ENCODE peak calls at places on chromosome 10, in five cellular contexts. One of them, this sample, is unnamed.
A peak's percentile ranks its signal among the peaks of the same experiment; 100 is the strongest.

GRCh38 chr10:95531994-95532399 is 29.2 kb downstream of the SORBS1 start:
- DNase-seq in endodermal cell: no peak
- DNase-seq in lower lobe of right lung: no peak
- DNase-seq in upper lobe of right lung: no peak
- DNase-seq in glutamatergic neuron: no peak
- DNase-seq in this sample: peak; percentile 50

GRCh38 chr10:88117227-88117626 is 253.8 kb downstream of the PTEN start:
- DNase-seq in endodermal cell: no peak
- DNase-seq in lower lobe of right lung: no peak
- DNase-seq in upper lobe of right lung: no peak
- DNase-seq in glutamatergic neuron: no peak
- DNase-seq in this sample: no peak

GRCh38 chr10:78905940-78906308 is 162.8 kb upstream of the ZMIZ1 start:
- DNase-seq in endodermal cell: peak; percentile 49
- DNase-seq in lower lobe of right lung: no peak
- DNase-seq in upper lobe of right lung: peak; percentile 45
- DNase-seq in glutamatergic neuron: no peak
- DNase-seq in this sample: no peak

GRCh38 chr10:94639902-94640301 is 43.6 kb upstream of the CYP2C18 start:
- DNase-seq in endodermal cell: no peak
- DNase-seq in lower lobe of right lung: no peak
- DNase-seq in upper lobe of right lung: no peak
- DNase-seq in glutamatergic neuron: no peak
- DNase-seq in this sample: no peak

GRCh38 chr10:131871673-131872005 is 29.2 kb upstream of the PPP2R2D start:
- DNase-seq in endodermal cell: no peak
- DNase-seq in lower lobe of right lung: no peak
- DNase-seq in upper lobe of right lung: no peak
- DNase-seq in glutamatergic neuron: no peak
- DNase-seq in this sample: no peak

GRCh38 chr10:8350250-8350967 is 295.9 kb downstream of the GATA3 start:
- DNase-seq in endodermal cell: no peak
- DNase-seq in lower lobe of right lung: no peak
- DNase-seq in upper lobe of right lung: no peak
- DNase-seq in glutamatergic neuron: no peak
- DNase-seq in this sample: no peak

GRCh38 chr10:10973310-10973709 is 44.4 kb upstream of the CELF2 start:
- DNase-seq in endodermal cell: no peak
- DNase-seq in lower lobe of right lung: no peak
- DNase-seq in upper lobe of right lung: no peak
- DNase-seq in glutamatergic neuron: no peak
- DNase-seq in this sample: no peak

GRCh38 chr10:122258136-122259074 is 12.7 kb upstream of the BTBD16 start:
- DNase-seq in endodermal cell: peak; percentile 60
- DNase-seq in lower lobe of right lung: no peak
- DNase-seq in upper lobe of right lung: no peak
- DNase-seq in glutamatergic neuron: no peak
- DNase-seq in this sample: no peak

GRCh38 chr10:79232864-79233263 is 114.4 kb upstream of the PPIF start:
- DNase-seq in endodermal cell: no peak
- DNase-seq in lower lobe of right lung: no peak
- DNase-seq in upper lobe of right lung: no peak
- DNase-seq in glutamatergic neuron: no peak
- DNase-seq in this sample: no peak

GRCh38 chr10:46198516-46198915 is 88.3 kb upstream of the ANTXRL start:
- DNase-seq in endodermal cell: no peak
- DNase-seq in lower lobe of right lung: no peak
- DNase-seq in upper lobe of right lung: no peak
- DNase-seq in glutamatergic neuron: no peak
- DNase-seq in this sample: no peak

DNA sequence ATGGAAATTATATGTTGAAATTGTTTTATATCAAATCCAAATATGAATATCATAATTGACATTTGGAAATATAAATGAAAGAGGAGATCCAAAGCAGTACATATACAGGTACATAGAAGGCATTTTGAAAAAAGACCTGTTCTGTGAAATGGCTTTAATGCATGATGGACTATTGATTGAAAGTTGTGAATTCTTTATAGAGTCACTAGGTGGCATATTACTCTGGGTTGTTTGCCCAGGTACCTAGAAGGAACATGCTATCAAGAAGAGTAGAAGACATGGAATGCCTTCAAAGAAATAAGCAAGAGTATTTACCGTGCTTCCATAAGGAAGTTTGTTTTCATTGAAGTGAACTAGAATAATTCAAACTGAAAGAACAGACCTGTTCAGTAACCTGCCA is 160.0 kb upstream of the ANK3 start:
- DNase-seq in endodermal cell: no peak
- DNase-seq in lower lobe of right lung: no peak
- DNase-seq in upper lobe of right lung: no peak
- DNase-seq in glutamatergic neuron: no peak
- DNase-seq in this sample: no peak
- TF ChIP-seq CTCF in endodermal cell: peak; percentile 68
- TF ChIP-seq CTCF in lower lobe of right lung: peak; percentile 20
- TF ChIP-seq CTCF in upper lobe of right lung: peak; percentile 28
- TF ChIP-seq CTCF in glutamatergic neuron: no peak
- TF ChIP-seq CTCF in this sample: no peak

GRCh38 chr10:17412323-17412722 is 42.1 kb downstream of the ST8SIA6 start:
- DNase-seq in endodermal cell: peak; percentile 77
- DNase-seq in lower lobe of right lung: no peak
- DNase-seq in upper lobe of right lung: no peak
- DNase-seq in glutamatergic neuron: no peak
- DNase-seq in this sample: peak; percentile 14
- TF ChIP-seq CTCF in endodermal cell: peak; percentile 65
- TF ChIP-seq CTCF in lower lobe of right lung: no peak
- TF ChIP-seq CTCF in upper lobe of right lung: no peak
- TF ChIP-seq CTCF in glutamatergic neuron: no peak
- TF ChIP-seq CTCF in this sample: no peak

GRCh38 chr10:61902448-61903183 is 1.1 kb downstream of the ARID5B start:
- DNase-seq in endodermal cell: peak; percentile 60
- DNase-seq in lower lobe of right lung: peak; percentile 47
- DNase-seq in upper lobe of right lung: no peak
- DNase-seq in glutamatergic neuron: no peak
- DNase-seq in this sample: peak; percentile 16
- TF ChIP-seq CTCF in endodermal cell: no peak
- TF ChIP-seq CTCF in lower lobe of right lung: no peak
- TF ChIP-seq CTCF in upper lobe of right lung: no peak
- TF ChIP-seq CTCF in glutamatergic neuron: no peak
- TF ChIP-seq CTCF in this sample: no peak

GRCh38 chr10:34281661-34282060 is 533.4 kb downstream of the PARD3 start:
- DNase-seq in endodermal cell: no peak
- DNase-seq in lower lobe of right lung: no peak
- DNase-seq in upper lobe of right lung: no peak
- DNase-seq in glutamatergic neuron: no peak
- DNase-seq in this sample: no peak

GRCh38 chr10:34275626-34276025 is 539.5 kb downstream of the PARD3 start:
- DNase-seq in endodermal cell: no peak
- DNase-seq in lower lobe of right lung: no peak
- DNase-seq in upper lobe of right lung: no peak
- DNase-seq in glutamatergic neuron: no peak
- DNase-seq in this sample: no peak

GRCh38 chr10:34286136-34286739 is 528.9 kb downstream of the PARD3 start:
- DNase-seq in endodermal cell: peak; percentile 56
- DNase-seq in lower lobe of right lung: no peak
- DNase-seq in upper lobe of right lung: no peak
- DNase-seq in glutamatergic neuron: no peak
- DNase-seq in this sample: no peak

GRCh38 chr10:34282186-34282585 is 532.9 kb downstream of the PARD3 start:
- DNase-seq in endodermal cell: no peak
- DNase-seq in lower lobe of right lung: no peak
- DNase-seq in upper lobe of right lung: no peak
- DNase-seq in glutamatergic neuron: no peak
- DNase-seq in this sample: no peak

GRCh38 chr10:34280599-34281374 is 534.3 kb downstream of the PARD3 start:
- DNase-seq in endodermal cell: peak; percentile 72
- DNase-seq in lower lobe of right lung: no peak
- DNase-seq in upper lobe of right lung: no peak
- DNase-seq in glutamatergic neuron: no peak
- DNase-seq in this sample: no peak
- TF ChIP-seq CTCF in endodermal cell: peak; percentile 70
- TF ChIP-seq CTCF in lower lobe of right lung: no peak
- TF ChIP-seq CTCF in upper lobe of right lung: no peak
- TF ChIP-seq CTCF in glutamatergic neuron: no peak
- TF ChIP-seq CTCF in this sample: no peak

DNA sequence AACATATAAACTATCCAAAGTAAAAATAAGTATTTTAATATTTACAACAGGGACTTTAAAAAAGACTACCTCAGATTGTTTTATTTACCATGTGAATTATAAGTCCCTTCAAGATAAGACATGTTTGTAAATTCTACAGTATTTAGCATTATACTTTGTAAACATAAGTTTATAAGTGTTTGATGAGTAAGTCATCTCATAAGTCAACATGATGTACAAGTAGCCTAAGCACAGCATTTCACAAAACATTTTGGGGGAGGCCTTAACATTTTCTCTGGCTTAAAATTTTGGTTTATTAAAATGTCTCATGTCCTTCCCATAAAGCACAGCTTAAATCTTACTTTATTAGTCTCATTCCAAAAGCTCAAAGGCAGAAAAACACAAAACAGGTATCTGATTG is 15.4 kb downstream of the EPC1 start:
- DNase-seq in endodermal cell: no peak
- DNase-seq in lower lobe of right lung: no peak
- DNase-seq in upper lobe of right lung: no peak
- DNase-seq in glutamatergic neuron: no peak
- DNase-seq in this sample: no peak
- TF ChIP-seq CTCF in endodermal cell: no peak
- TF ChIP-seq CTCF in lower lobe of right lung: no peak
- TF ChIP-seq CTCF in upper lobe of right lung: no peak
- TF ChIP-seq CTCF in glutamatergic neuron: no peak
- TF ChIP-seq CTCF in this sample: no peak

GRCh38 chr10:63977329-63977923 is 456.2 kb downstream of the REEP3 start:
- DNase-seq in endodermal cell: peak; percentile 86
- DNase-seq in lower lobe of right lung: no peak
- DNase-seq in upper lobe of right lung: no peak
- DNase-seq in glutamatergic neuron: peak; percentile 58
- DNase-seq in this sample: peak; percentile 60
- TF ChIP-seq CTCF in endodermal cell: peak; percentile 83
- TF ChIP-seq CTCF in lower lobe of right lung: peak; percentile 61
- TF ChIP-seq CTCF in upper lobe of right lung: peak; percentile 62
- TF ChIP-seq CTCF in glutamatergic neuron: peak; percentile 60
- TF ChIP-seq CTCF in this sample: peak; percentile 41

GRCh38 chr10:102669206-102670064 is 25.2 kb downstream of the TRIM8 start:
- DNase-seq in endodermal cell: peak; percentile 77
- DNase-seq in lower lobe of right lung: peak; percentile 83
- DNase-seq in upper lobe of right lung: peak; percentile 86
- DNase-seq in glutamatergic neuron: no peak
- DNase-seq in this sample: no peak
- TF ChIP-seq CTCF in endodermal cell: peak; percentile 70
- TF ChIP-seq CTCF in lower lobe of right lung: peak; percentile 61
- TF ChIP-seq CTCF in upper lobe of right lung: peak; percentile 51
- TF ChIP-seq CTCF in glutamatergic neuron: no peak
- TF ChIP-seq CTCF in this sample: peak; percentile 23

DNA sequence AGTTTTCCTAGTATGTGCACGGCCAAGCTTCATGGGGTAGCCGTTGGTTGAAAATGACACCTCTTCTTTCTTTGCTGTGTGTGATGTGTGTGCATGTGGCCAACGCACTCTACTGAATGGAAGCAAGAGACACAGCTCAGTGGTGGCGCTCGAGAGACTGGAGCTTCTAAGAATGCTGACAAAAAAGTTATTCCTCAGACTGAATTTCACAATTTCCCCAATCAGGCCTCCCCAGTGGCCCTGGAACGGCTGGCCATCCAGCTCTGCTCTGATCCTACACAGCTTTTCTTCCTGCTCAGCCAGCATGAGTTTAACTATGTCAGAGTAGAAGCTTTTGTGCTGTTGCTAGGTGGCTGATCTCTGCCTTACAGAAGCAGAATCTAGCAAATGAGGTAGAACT is 186.7 kb upstream of the PLXDC2 start:
- DNase-seq in endodermal cell: peak; percentile 63
- DNase-seq in lower lobe of right lung: peak; percentile 73
- DNase-seq in upper lobe of right lung: peak; percentile 69
- DNase-seq in glutamatergic neuron: no peak
- DNase-seq in this sample: no peak
- TF ChIP-seq CTCF in endodermal cell: no peak
- TF ChIP-seq CTCF in lower lobe of right lung: peak; percentile 20
- TF ChIP-seq CTCF in upper lobe of right lung: peak; percentile 31
- TF ChIP-seq CTCF in glutamatergic neuron: no peak
- TF ChIP-seq CTCF in this sample: no peak

GRCh38 chr10:76035010-76035727 is 603.7 kb downstream of the LRMDA start:
- DNase-seq in endodermal cell: no peak
- DNase-seq in lower lobe of right lung: no peak
- DNase-seq in upper lobe of right lung: no peak
- DNase-seq in glutamatergic neuron: no peak
- DNase-seq in this sample: no peak

GRCh38 chr10:76032442-76033039 is 601.1 kb downstream of the LRMDA start:
- DNase-seq in endodermal cell: no peak
- DNase-seq in lower lobe of right lung: no peak
- DNase-seq in upper lobe of right lung: no peak
- DNase-seq in glutamatergic neuron: no peak
- DNase-seq in this sample: no peak

GRCh38 chr10:76031769-76032441 is 600.5 kb downstream of the LRMDA start:
- DNase-seq in endodermal cell: no peak
- DNase-seq in lower lobe of right lung: no peak
- DNase-seq in upper lobe of right lung: no peak
- DNase-seq in glutamatergic neuron: no peak
- DNase-seq in this sample: no peak

GRCh38 chr10:76034236-76035009 is 603.0 kb downstream of the LRMDA start:
- DNase-seq in endodermal cell: no peak
- DNase-seq in lower lobe of right lung: no peak
- DNase-seq in upper lobe of right lung: no peak
- DNase-seq in glutamatergic neuron: peak; percentile 32
- DNase-seq in this sample: no peak

GRCh38 chr10:76033457-76034196 is 602.2 kb downstream of the LRMDA start:
- DNase-seq in endodermal cell: no peak
- DNase-seq in lower lobe of right lung: no peak
- DNase-seq in upper lobe of right lung: no peak
- DNase-seq in glutamatergic neuron: no peak
- DNase-seq in this sample: no peak
- TF ChIP-seq CTCF in endodermal cell: peak; percentile 54
- TF ChIP-seq CTCF in lower lobe of right lung: peak; percentile 27
- TF ChIP-seq CTCF in upper lobe of right lung: no peak
- TF ChIP-seq CTCF in glutamatergic neuron: no peak
- TF ChIP-seq CTCF in this sample: no peak

DNA sequence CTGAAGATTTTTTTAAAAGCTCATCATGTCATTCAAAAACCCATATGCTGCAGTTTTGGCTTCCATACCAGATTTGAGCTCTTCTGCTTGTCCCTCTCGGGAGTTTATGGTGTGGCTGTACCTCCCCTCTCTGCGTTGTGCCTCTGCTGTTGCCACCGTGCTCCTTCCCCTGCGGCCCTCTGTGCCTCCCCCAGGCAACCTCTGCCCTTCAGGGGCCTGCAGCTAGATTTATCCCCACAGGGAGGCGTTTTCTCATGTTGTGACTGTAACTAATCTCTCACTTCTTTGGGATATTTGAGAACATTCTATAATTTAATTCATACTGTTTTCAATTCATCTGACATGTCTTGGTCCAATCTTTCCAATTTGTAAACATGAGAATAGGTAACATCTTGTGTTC is 52.7 kb downstream of the TASOR2 start:
- DNase-seq in endodermal cell: peak; percentile 76
- DNase-seq in lower lobe of right lung: no peak
- DNase-seq in upper lobe of right lung: no peak
- DNase-seq in glutamatergic neuron: peak; percentile 38
- DNase-seq in this sample: no peak
- TF ChIP-seq CTCF in endodermal cell: peak; percentile 66
- TF ChIP-seq CTCF in lower lobe of right lung: no peak
- TF ChIP-seq CTCF in upper lobe of right lung: no peak
- TF ChIP-seq CTCF in glutamatergic neuron: peak; percentile 19
- TF ChIP-seq CTCF in this sample: no peak